ENCODE peak calls at places on chromosomes 13 and 19, in five cellular contexts. T, B, L, S and O are unnamed samples.

GRCh38 chr19:42117076-42117475 is 15.2 kb downstream of the POU2F2 start:
- DNase-seq in L (no peak), T (no peak), B (no peak), S (no peak), O (no peak)

GRCh38 chr19:19319725-19320361 is 466 bp downstream of the SUGP1 start:
- DNase-seq in L (no peak), T (no peak), B (no peak), S (no peak), O (no peak)

GRCh38 chr13:24511019-24511823 is 1.4 kb downstream of the PARP4 start:
- DNase-seq in L (peak), T (peak), S (peak), B (peak), O (peak)

GRCh38 chr13:41420146-41420545 is 37.2 kb upstream of the RGCC start:
- DNase-seq in S (no peak), B (no peak), T (no peak), L (no peak), O (no peak)

GRCh38 chr13:98890186-98890585 is 87.7 kb downstream of the DOCK9 start:
- DNase-seq in L (no peak), B (no peak), T (peak), S (peak), O (no peak)

GRCh38 chr19:12782174-12782423 is 6.7 kb upstream of the HOOK2 start:
- DNase-seq in B (no peak), L (no peak), S (no peak), T (no peak), O (no peak)

GRCh38 chr19:318509-318774 is 26.2 kb downstream of the MIER2 start:
- DNase-seq in B (no peak), T (no peak), S (no peak), L (no peak), O (no peak)

GRCh38 chr13:47553329-47553977 is 447.6 kb downstream of the SUCLA2 start:
- DNase-seq in B (no peak), S (no peak), T (no peak), L (no peak), O (no peak)

GRCh38 chr13:19597523-19597922 is 35.9 kb upstream of the MPHOSPH8 start:
- DNase-seq in B (no peak), S (no peak), T (peak), L (no peak), O (no peak)

GRCh38 chr13:57582032-57582431 is 49.5 kb upstream of the PCDH17 start:
- DNase-seq in L (no peak), S (no peak), B (no peak), T (no peak), O (no peak)

GRCh38 chr19:45798995-45799517 is 6.4 kb upstream of the DMWD start:
- DNase-seq in L (peak), S (peak), T (peak), B (peak), O (peak)

GRCh38 chr13:31301119-31301518 is 101.3 kb downstream of the B3GLCT start:
- DNase-seq in B (no peak), S (no peak), L (no peak), T (no peak), O (no peak)

GRCh38 chr13:113639661-113640262 is 18.2 kb downstream of the ATP4B start:
- DNase-seq in B (no peak), T (no peak), S (no peak), L (no peak), O (peak)

GRCh38 chr13:49297338-49297737 is 49.6 kb downstream of the CDADC1 start:
- DNase-seq in T (no peak), L (no peak), B (no peak), S (no peak), O (no peak)

GRCh38 chr13:99086149-99086868 is 108.4 kb upstream of the DOCK9 start:
- DNase-seq in S (no peak), B (peak), L (peak), T (peak), O (peak)

GRCh38 chr19:36128392-36128736 is 11.5 kb upstream of the CAPNS1 start:
- DNase-seq in L (peak), B (no peak), S (no peak), T (no peak), O (no peak)

GRCh38 chr13:38684714-38685113 is 2.2 kb upstream of the FREM2 start:
- DNase-seq in T (no peak), L (no peak), B (no peak), S (no peak), O (no peak)

GRCh38 chr19:23392706-23393105 is 2.6 kb downstream of the ZNF91 start:
- DNase-seq in L (no peak), B (no peak), S (no peak), T (peak), O (no peak)

GRCh38 chr13:63774133-63774532 is 2358.5 kb upstream of the PCDH20 start:
- DNase-seq in T (no peak), B (no peak), S (no peak), L (no peak), O (no peak)

GRCh38 chr13:48236528-48237353 is 3.7 kb downstream of the ITM2B start:
- DNase-seq in L (no peak), S (no peak), T (no peak), B (no peak), O (no peak)

GRCh38 chr19:45790942-45791341 is 1.7 kb downstream of the DMWD start:
- DNase-seq in B (peak), S (no peak), L (no peak), T (no peak), O (no peak)

GRCh38 chr19:48493718-48494515 is 17.7 kb downstream of the LMTK3 start:
- DNase-seq in L (no peak), S (no peak), T (no peak), B (no peak), O (no peak)

GRCh38 chr19:49651029-49651825 is 9.2 kb downstream of the SCAF1 start:
- DNase-seq in L (no peak), B (no peak), S (no peak), T (no peak), O (no peak)

GRCh38 chr13:81223784-81224501 is 883.0 kb upstream of the SPRY2 start:
- DNase-seq in L (peak), B (no peak), T (no peak), S (no peak), O (no peak)

GRCh38 chr13:101397742-101398141 is 18.6 kb downstream of the NALCN start:
- DNase-seq in S (peak), T (peak), B (no peak), L (no peak), O (no peak)

GRCh38 chr19:32909257-32909656 is 39.7 kb upstream of the SLC7A9 start:
- DNase-seq in L (no peak), T (no peak), S (no peak), B (no peak), O (no peak)

GRCh38 chr19:4075373-4075772 is 8.7 kb upstream of the ZBTB7A start:
- DNase-seq in T (no peak), L (no peak), B (no peak), S (no peak), O (no peak)

GRCh38 chr13:29924482-29924884 is 74.1 kb upstream of the UBL3 start:
- DNase-seq in T (peak), L (no peak), S (peak), B (no peak), O (no peak)

GRCh38 chr13:103469771-103470170 is 403.6 kb upstream of the SLC10A2 start:
- DNase-seq in L (no peak), T (no peak), B (no peak), S (no peak), O (no peak)

GRCh38 chr13:98689347-98689968 is 63.0 kb downstream of the SLC15A1 start:
- DNase-seq in T (no peak), L (no peak), S (no peak), B (no peak), O (no peak)

GRCh38 chr19:5131866-5132561 is 163.1 kb downstream of the KDM4B start:
- DNase-seq in L (no peak), S (no peak), B (no peak), T (no peak), O (no peak)

GRCh38 chr13:49635599-49636433 is 7.5 kb downstream of the ARL11 start:
- DNase-seq in T (peak), B (peak), L (peak), S (no peak), O (peak)

GRCh38 chr19:52522555-52522954 is 4.9 kb upstream of the ZNF808 start:
- DNase-seq in L (no peak), B (no peak), T (no peak), S (no peak), O (no peak)